ENCODE peak calls at places on chromosomes 4 and X, in five cellular contexts. One of them, this sample, is unnamed.

GRCh38 chr4:57303012-57303751 is 193.0 kb upstream of the IGFBP7 start:
- DNase-seq in SK-N-SH: no peak
- DNase-seq in H1: no peak
- DNase-seq in GM12878: no peak
- DNase-seq in K562: no peak
- DNase-seq in this sample: no peak

GRCh38 chr4:182258441-182259031 is 15.3 kb downstream of the TENM3 start:
- DNase-seq in GM12878: no peak
- DNase-seq in K562: no peak
- DNase-seq in H1: no peak
- DNase-seq in SK-N-SH: no peak
- DNase-seq in this sample: no peak

GRCh38 chr4:38062088-38062893 is 102.1 kb downstream of the PTTG2 start:
- DNase-seq in SK-N-SH: peak; percentile 71
- DNase-seq in K562: peak; percentile 62
- DNase-seq in GM12878: no peak
- DNase-seq in H1: peak; percentile 84
- DNase-seq in this sample: peak; percentile 53

GRCh38 chrX:11944486-11944885 is 186.4 kb downstream of the MSL3 start:
- DNase-seq in GM12878: no peak
- DNase-seq in SK-N-SH: peak; percentile 26
- DNase-seq in H1: peak; percentile 45
- DNase-seq in K562: peak; percentile 24
- DNase-seq in this sample: no peak

GRCh38 chrX:50036481-50036880 is 114.1 kb downstream of the CLCN5 start:
- DNase-seq in K562: no peak
- DNase-seq in GM12878: no peak
- DNase-seq in H1: no peak
- DNase-seq in SK-N-SH: no peak
- DNase-seq in this sample: no peak

GRCh38 chr4:142043509-142043908 is 407.1 kb downstream of the IL15 start:
- DNase-seq in H1: no peak
- DNase-seq in GM12878: no peak
- DNase-seq in SK-N-SH: no peak
- DNase-seq in K562: no peak
- DNase-seq in this sample: no peak

GRCh38 chrX:24877854-24878650 is 137.7 kb downstream of the ARX start:
- DNase-seq in SK-N-SH: no peak
- DNase-seq in GM12878: no peak
- DNase-seq in K562: no peak
- DNase-seq in H1: no peak
- DNase-seq in this sample: no peak

GRCh38 chrX:73525928-73526690 is 36.9 kb upstream of the CHIC1 start:
- DNase-seq in K562: no peak
- DNase-seq in GM12878: no peak
- DNase-seq in SK-N-SH: no peak
- DNase-seq in H1: peak; percentile 45
- DNase-seq in this sample: no peak

GRCh38 chr4:94267037-94267436 is 59.4 kb downstream of the SMARCAD1 start:
- DNase-seq in K562: no peak
- DNase-seq in SK-N-SH: no peak
- DNase-seq in GM12878: no peak
- DNase-seq in H1: no peak
- DNase-seq in this sample: no peak

GRCh38 chr4:43564601-43565000 is 672.1 kb downstream of the GRXCR1 start:
- DNase-seq in SK-N-SH: no peak
- DNase-seq in GM12878: no peak
- DNase-seq in H1: no peak
- DNase-seq in K562: no peak
- DNase-seq in this sample: no peak

GRCh38 chr4:10773010-10773409 is 88.4 kb upstream of the CLNK start:
- DNase-seq in K562: no peak
- DNase-seq in SK-N-SH: no peak
- DNase-seq in H1: no peak
- DNase-seq in GM12878: no peak
- DNase-seq in this sample: no peak

GRCh38 chr4:131531087-131531486 is 1618.0 kb upstream of the PCDH10 start:
- DNase-seq in K562: no peak
- DNase-seq in GM12878: no peak
- DNase-seq in H1: no peak
- DNase-seq in SK-N-SH: no peak
- DNase-seq in this sample: no peak

GRCh38 chr4:1726146-1726934 is 5.0 kb downstream of the TACC3 start:
- DNase-seq in SK-N-SH: peak; percentile 89
- DNase-seq in K562: peak; percentile 72
- DNase-seq in GM12878: peak; percentile 45
- DNase-seq in H1: peak; percentile 99
- DNase-seq in this sample: peak; percentile 78

GRCh38 chrX:79259073-79259689 is 108.0 kb downstream of the ITM2A start:
- DNase-seq in H1: no peak
- DNase-seq in GM12878: peak; percentile 99
- DNase-seq in SK-N-SH: no peak
- DNase-seq in K562: no peak
- DNase-seq in this sample: no peak
- TF ChIP-seq RAD21 in H1: no peak
- TF ChIP-seq RAD21 in GM12878: peak; percentile 20
- TF ChIP-seq RAD21 in SK-N-SH: no peak
- TF ChIP-seq RAD21 in K562: no peak
- TF ChIP-seq RAD21 in this sample: no peak

GRCh38 chr4:176587920-176588319 is 204.8 kb downstream of the VEGFC start:
- DNase-seq in SK-N-SH: no peak
- DNase-seq in GM12878: no peak
- DNase-seq in K562: no peak
- DNase-seq in H1: no peak
- DNase-seq in this sample: no peak
- TF ChIP-seq YY1 in SK-N-SH: no peak
- TF ChIP-seq YY1 in GM12878: no peak
- TF ChIP-seq YY1 in K562: no peak
- TF ChIP-seq YY1 in H1: no peak
- TF ChIP-seq YY1 in this sample: no peak

GRCh38 chr4:8617486-8618040 is 25.0 kb downstream of the CPZ start:
- DNase-seq in K562: no peak
- DNase-seq in SK-N-SH: no peak
- DNase-seq in H1: no peak
- DNase-seq in GM12878: no peak
- DNase-seq in this sample: no peak
- TF ChIP-seq RAD21 in K562: no peak
- TF ChIP-seq RAD21 in SK-N-SH: no peak
- TF ChIP-seq RAD21 in H1: no peak
- TF ChIP-seq RAD21 in GM12878: no peak
- TF ChIP-seq RAD21 in this sample: no peak

GRCh38 chr4:53963336-53963735 is 101.1 kb downstream of the CHIC2 start:
- DNase-seq in K562: no peak
- DNase-seq in GM12878: no peak
- DNase-seq in H1: no peak
- DNase-seq in SK-N-SH: no peak
- DNase-seq in this sample: no peak

GRCh38 chr4:53962516-53963225 is 101.7 kb downstream of the CHIC2 start:
- DNase-seq in GM12878: no peak
- DNase-seq in SK-N-SH: peak; percentile 43
- DNase-seq in K562: no peak
- DNase-seq in H1: no peak
- DNase-seq in this sample: no peak

GRCh38 chr4:53959373-53959772 is 105.0 kb downstream of the CHIC2 start:
- DNase-seq in H1: no peak
- DNase-seq in SK-N-SH: no peak
- DNase-seq in K562: no peak
- DNase-seq in GM12878: no peak
- DNase-seq in this sample: no peak

GRCh38 chr4:53963786-53964185 is 100.6 kb downstream of the CHIC2 start:
- DNase-seq in K562: no peak
- DNase-seq in SK-N-SH: no peak
- DNase-seq in H1: no peak
- DNase-seq in GM12878: no peak
- DNase-seq in this sample: no peak

GRCh38 chr4:53960843-53961242 is 103.6 kb downstream of the CHIC2 start:
- DNase-seq in GM12878: no peak
- DNase-seq in K562: no peak
- DNase-seq in SK-N-SH: no peak
- DNase-seq in H1: no peak
- DNase-seq in this sample: no peak
- TF ChIP-seq YY1 in GM12878: no peak
- TF ChIP-seq YY1 in K562: no peak
- TF ChIP-seq YY1 in SK-N-SH: no peak
- TF ChIP-seq YY1 in H1: no peak
- TF ChIP-seq YY1 in this sample: no peak

DNA sequence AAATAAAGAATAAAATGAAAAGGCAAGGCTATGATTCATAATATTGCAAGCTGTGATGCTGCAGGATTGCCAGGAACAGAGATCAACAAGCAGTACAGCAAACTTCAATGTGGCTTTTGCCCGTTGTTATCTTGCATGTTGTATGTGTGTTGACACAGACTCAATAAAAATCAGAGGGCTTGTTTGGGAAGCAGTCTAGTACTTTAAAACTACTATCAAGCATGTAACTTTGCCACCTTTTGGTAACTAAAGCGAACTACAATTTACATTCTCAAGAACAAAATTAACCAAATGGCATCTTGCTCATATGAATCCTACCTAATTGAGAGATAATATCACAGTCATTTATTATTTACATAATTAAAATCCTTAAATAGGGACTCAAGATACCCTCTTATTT is 79.8 kb upstream of the GPM6A start:
- DNase-seq in GM12878: no peak
- DNase-seq in SK-N-SH: peak; percentile 1
- DNase-seq in H1: no peak
- DNase-seq in K562: no peak
- DNase-seq in this sample: peak; percentile 38
- TF ChIP-seq RAD21 in GM12878: peak; percentile 61
- TF ChIP-seq RAD21 in SK-N-SH: peak; percentile 51
- TF ChIP-seq RAD21 in H1: peak; percentile 56
- TF ChIP-seq RAD21 in K562: no peak
- TF ChIP-seq RAD21 in this sample: peak; percentile 63

GRCh38 chrX:40581333-40581910 is 652 bp downstream of the ATP6AP2 start:
- DNase-seq in GM12878: no peak
- DNase-seq in H1: no peak
- DNase-seq in K562: no peak
- DNase-seq in SK-N-SH: no peak
- DNase-seq in this sample: no peak
- TF ChIP-seq YY1 in GM12878: no peak
- TF ChIP-seq YY1 in H1: no peak
- TF ChIP-seq YY1 in K562: no peak
- TF ChIP-seq YY1 in SK-N-SH: no peak
- TF ChIP-seq YY1 in this sample: no peak

DNA sequence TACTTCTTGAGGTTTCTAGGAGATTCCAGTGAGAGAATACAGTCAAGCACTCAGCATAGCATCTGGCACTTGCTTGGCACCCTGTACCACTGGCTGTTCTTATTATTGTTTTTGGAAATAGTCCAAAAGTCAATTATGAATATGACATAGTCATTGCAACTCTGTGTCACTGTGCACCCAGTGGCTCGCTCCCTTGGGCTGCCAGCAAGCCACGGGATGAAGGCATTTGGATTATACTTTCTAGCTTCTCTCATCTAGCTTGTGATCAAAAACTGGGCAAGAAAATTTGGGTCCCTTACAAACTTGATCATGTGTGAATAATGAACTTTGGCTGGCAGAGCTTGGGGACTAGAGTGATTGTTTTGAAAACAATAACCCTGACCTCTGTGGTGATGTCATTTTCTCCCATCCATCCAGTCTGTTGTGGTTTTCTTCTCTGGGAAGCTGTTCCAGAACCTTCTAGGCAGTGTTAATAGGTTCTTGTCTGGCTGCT is 32.8 kb upstream of the LIMCH1 start:
- DNase-seq in SK-N-SH: peak; percentile 67
- DNase-seq in GM12878: no peak
- DNase-seq in H1: no peak
- DNase-seq in K562: no peak
- DNase-seq in this sample: no peak
- TF ChIP-seq RAD21 in SK-N-SH: peak; percentile 8
- TF ChIP-seq RAD21 in GM12878: no peak
- TF ChIP-seq RAD21 in H1: no peak
- TF ChIP-seq RAD21 in K562: no peak
- TF ChIP-seq RAD21 in this sample: no peak

GRCh38 chr4:40189997-40190396 is 6.8 kb upstream of the RHOH start:
- DNase-seq in H1: no peak
- DNase-seq in K562: no peak
- DNase-seq in GM12878: no peak
- DNase-seq in SK-N-SH: no peak
- DNase-seq in this sample: no peak
- TF ChIP-seq YY1 in H1: no peak
- TF ChIP-seq YY1 in K562: no peak
- TF ChIP-seq YY1 in GM12878: no peak
- TF ChIP-seq YY1 in SK-N-SH: no peak
- TF ChIP-seq YY1 in this sample: no peak

GRCh38 chr4:186009976-186010375 is 59.0 kb upstream of the TLR3 start:
- DNase-seq in GM12878: no peak
- DNase-seq in H1: no peak
- DNase-seq in K562: no peak
- DNase-seq in SK-N-SH: no peak
- DNase-seq in this sample: no peak

GRCh38 chr4:186013404-186014186 is 55.4 kb upstream of the TLR3 start:
- DNase-seq in GM12878: no peak
- DNase-seq in K562: no peak
- DNase-seq in SK-N-SH: no peak
- DNase-seq in H1: no peak
- DNase-seq in this sample: no peak

GRCh38 chr4:186015212-186015817 is 53.6 kb upstream of the TLR3 start:
- DNase-seq in K562: no peak
- DNase-seq in H1: no peak
- DNase-seq in GM12878: no peak
- DNase-seq in SK-N-SH: no peak
- DNase-seq in this sample: no peak

GRCh38 chr4:186010821-186011220 is 58.1 kb upstream of the TLR3 start:
- DNase-seq in H1: no peak
- DNase-seq in SK-N-SH: no peak
- DNase-seq in K562: no peak
- DNase-seq in GM12878: no peak
- DNase-seq in this sample: no peak

GRCh38 chr4:186012071-186012470 is 56.9 kb upstream of the TLR3 start:
- DNase-seq in H1: peak; percentile 23
- DNase-seq in K562: no peak
- DNase-seq in GM12878: no peak
- DNase-seq in SK-N-SH: no peak
- DNase-seq in this sample: no peak
- TF ChIP-seq RAD21 in H1: no peak
- TF ChIP-seq RAD21 in K562: no peak
- TF ChIP-seq RAD21 in GM12878: no peak
- TF ChIP-seq RAD21 in SK-N-SH: no peak
- TF ChIP-seq RAD21 in this sample: no peak

GRCh38 chr4:52843351-52843750 is 18.8 kb upstream of the RASL11B start:
- DNase-seq in K562: no peak
- DNase-seq in SK-N-SH: no peak
- DNase-seq in H1: no peak
- DNase-seq in GM12878: no peak
- DNase-seq in this sample: no peak
- TF ChIP-seq YY1 in K562: no peak
- TF ChIP-seq YY1 in SK-N-SH: no peak
- TF ChIP-seq YY1 in H1: no peak
- TF ChIP-seq YY1 in GM12878: no peak
- TF ChIP-seq YY1 in this sample: no peak

This sample was measured in HCT116.